ENCODE peak calls at places on chromosomes 12 and 14, in ten cellular contexts. Z, A, N, I, L, U, Q, C, B and F are unnamed samples.

GRCh38 chr12:121296618-121297476 is at the start of gene CAMKK2:
- DNase-seq in I (peak), L (peak), B (no peak), Q (peak), A (peak), N (peak), C (peak), Z (peak), U (peak), F (no peak)

GRCh38 chr12:65703176-65703575 is 121.1 kb upstream of the HMGA2 start:
- DNase-seq in L (no peak), A (no peak), U (no peak), C (no peak), B (no peak), Z (no peak), Q (no peak), N (no peak), I (no peak), F (no peak)

GRCh38 chr14:54976316-54976715 is 50.6 kb downstream of the WDHD1 start:
- DNase-seq in U (no peak), C (no peak), A (no peak), I (no peak), L (no peak), Z (peak), B (no peak), N (no peak), Q (no peak), F (peak)

GRCh38 chr12:57637364-57637763 is 4.4 kb upstream of the B4GALNT1 start:
- DNase-seq in Z (no peak), I (no peak), C (no peak), Q (no peak), L (peak), A (no peak), N (no peak), B (no peak), U (no peak), F (no peak)

GRCh38 chr12:68557011-68557715 is 53.5 kb upstream of the RAP1B start:
- DNase-seq in I (no peak), C (no peak), B (no peak), Q (no peak), U (no peak), L (no peak), A (no peak), N (no peak), Z (peak), F (peak)

GRCh38 chr12:116885496-116885895 is 4.3 kb upstream of the HRK start:
- DNase-seq in Z (no peak), U (no peak), A (no peak), B (no peak), C (no peak), I (no peak), Q (no peak), N (no peak), L (no peak), F (no peak)

GRCh38 chr12:131381716-131382430 is 329.0 kb upstream of the SFSWAP start:
- DNase-seq in B (no peak), C (no peak), Q (no peak), A (no peak), U (no peak), Z (no peak), N (peak), L (no peak), I (no peak), F (no peak)

GRCh38 chr14:88853129-88853528 is 28.7 kb downstream of the TTC8 start:
- DNase-seq in A (no peak), I (no peak), B (no peak), Q (no peak), Z (no peak), C (no peak), U (no peak), L (no peak), N (no peak), F (no peak)

GRCh38 chr14:40269436-40269835 is 837.2 kb upstream of the FBXO33 start:
- DNase-seq in A (no peak), Q (no peak), U (no peak), B (no peak), I (no peak), Z (no peak), C (no peak), L (no peak), N (no peak), F (no peak)

GRCh38 chr12:67701121-67701520 is 52.6 kb downstream of the DYRK2 start:
- DNase-seq in U (no peak), N (no peak), L (no peak), B (no peak), I (no peak), Q (no peak), A (no peak), Z (no peak), C (no peak), F (no peak)

GRCh38 chr14:74502236-74503019 is 8.9 kb downstream of the ISCA2 start:
- DNase-seq in I (peak), Q (peak), U (no peak), Z (peak), A (peak), N (peak), C (no peak), B (no peak), L (peak), F (no peak)

GRCh38 chr14:74302160-74302628 is 540 bp downstream of the ABCD4 start:
- DNase-seq in B (no peak), I (peak), A (no peak), N (no peak), Q (no peak), L (peak), C (no peak), U (no peak), Z (peak), F (peak)

GRCh38 chr14:55537782-55538181 is 42.2 kb upstream of the KTN1 start:
- DNase-seq in Q (no peak), U (no peak), N (no peak), L (no peak), A (no peak), C (no peak), Z (no peak), B (no peak), I (no peak), F (no peak)

GRCh38 chr12:11584213-11584855 is 65.1 kb upstream of the ETV6 start:
- DNase-seq in N (no peak), B (no peak), U (peak), Q (no peak), A (no peak), C (no peak), Z (no peak), I (no peak), L (no peak), F (no peak)

GRCh38 chr12:124208469-124208868 is 86.4 kb upstream of the RFLNA start:
- DNase-seq in I (no peak), U (no peak), N (no peak), A (no peak), L (no peak), Z (no peak), B (no peak), Q (no peak), C (no peak), F (no peak)

GRCh38 chr14:30994681-30995620 is 30.5 kb upstream of the AP4S1 start:
- DNase-seq in C (no peak), A (no peak), L (no peak), U (no peak), I (no peak), Z (peak), N (no peak), B (no peak), Q (no peak), F (no peak)

GRCh38 chr14:73717998-73718741 is 4.0 kb upstream of the PNMA1 start:
- DNase-seq in I (no peak), N (peak), L (no peak), A (no peak), U (no peak), C (no peak), Q (peak), B (no peak), Z (peak), F (no peak)

GRCh38 chr12:119592232-119592631 is 1.3 kb upstream of the TMEM233 start:
- DNase-seq in Q (no peak), L (peak), C (no peak), B (no peak), Z (no peak), N (no peak), I (no peak), U (no peak), A (no peak), F (no peak)

GRCh38 chr14:105333020-105333490 is 18.5 kb downstream of the PACS2 start:
- DNase-seq in C (no peak), Q (no peak), I (no peak), U (peak), N (no peak), L (no peak), Z (no peak), B (no peak), A (peak), F (no peak)

GRCh38 chr12:82838827-82839226 is 152.1 kb downstream of the TMTC2 start:
- DNase-seq in B (no peak), U (no peak), Q (no peak), I (no peak), C (no peak), L (no peak), A (no peak), N (no peak), Z (no peak), F (no peak)

GRCh38 chr12:27688671-27689070 is 7.6 kb upstream of the REP15 start:
- DNase-seq in Z (no peak), I (no peak), C (no peak), A (no peak), Q (no peak), L (no peak), B (no peak), N (no peak), U (no peak), F (no peak)

GRCh38 chr12:16384732-16385131 is 37.3 kb downstream of the MGST1 start:
- DNase-seq in B (no peak), N (no peak), I (no peak), Q (no peak), C (no peak), Z (no peak), L (no peak), A (no peak), U (no peak), F (no peak)

GRCh38 chr12:116642101-116642500 is 82.9 kb downstream of the MAP1LC3B2 start:
- DNase-seq in A (no peak), Q (no peak), C (no peak), Z (no peak), L (no peak), U (no peak), B (no peak), N (no peak), I (no peak), F (no peak)

GRCh38 chr14:68504861-68505260 is 288.0 kb downstream of the ZFP36L1 start:
- DNase-seq in B (no peak), I (no peak), N (no peak), L (no peak), U (no peak), A (no peak), C (no peak), Q (no peak), Z (no peak), F (no peak)

GRCh38 chr12:132533584-132533958 is 43.6 kb downstream of the FBRSL1 start:
- DNase-seq in N (no peak), Q (no peak), I (no peak), C (no peak), A (no peak), L (no peak), U (no peak), B (no peak), Z (no peak), F (no peak)

GRCh38 chr12:112513496-112513895 is 94.7 kb downstream of the PTPN11 start:
- DNase-seq in B (no peak), N (no peak), I (no peak), A (no peak), U (no peak), Q (no peak), C (no peak), L (no peak), Z (no peak), F (no peak)

GRCh38 chr12:65656904-65657351 is 167.4 kb upstream of the HMGA2 start:
- DNase-seq in B (no peak), N (no peak), U (no peak), I (no peak), Z (peak), C (no peak), Q (no peak), L (no peak), A (no peak), F (peak)

GRCh38 chr12:106732890-106733289 is 41.6 kb upstream of the RIC8B start:
- DNase-seq in A (no peak), B (no peak), L (no peak), Z (no peak), I (no peak), Q (no peak), C (no peak), U (no peak), N (no peak), F (no peak)

GRCh38 chr12:57834086-57834876 is 12.2 kb downstream of the CTDSP2 start:
- DNase-seq in I (peak), Q (no peak), N (no peak), U (no peak), B (no peak), A (no peak), L (no peak), C (no peak), Z (no peak), F (no peak)

GRCh38 chr14:68779761-68780323 is 13.0 kb downstream of the ZFP36L1 start:
- DNase-seq in U (peak), I (no peak), L (no peak), Q (no peak), N (no peak), Z (peak), A (no peak), B (no peak), C (peak), F (peak)

GRCh38 chr12:1761857-1762256 is 58.5 kb upstream of the LRTM2 start:
- DNase-seq in L (no peak), C (no peak), N (no peak), B (no peak), I (no peak), Z (no peak), Q (no peak), U (no peak), A (no peak), F (no peak)

GRCh38 chr12:1760566-1761382 is 59.6 kb upstream of the LRTM2 start:
- DNase-seq in Z (peak), L (no peak), A (no peak), B (no peak), Q (no peak), N (no peak), I (no peak), U (no peak), C (no peak), F (no peak)

GRCh38 chr12:1758887-1759286 is 61.5 kb upstream of the LRTM2 start:
- DNase-seq in C (no peak), I (no peak), B (no peak), N (no peak), L (no peak), Z (peak), Q (no peak), A (no peak), U (no peak), F (peak)
- TF ChIP-seq CTCF in C (no peak), I (no peak), B (no peak), N (no peak), L (no peak), Z (no peak), Q (no peak), A (no peak), U (no peak), F (no peak)

GRCh38 chr12:6770600-6770999 is 1.7 kb upstream of the LAG3 start:
- DNase-seq in L (no peak), I (no peak), Q (no peak), Z (no peak), C (no peak), N (no peak), B (no peak), U (no peak), A (no peak), F (no peak)
- TF ChIP-seq CTCF in L (no peak), I (no peak), Q (no peak), Z (no peak), C (no peak), N (no peak), B (no peak), U (no peak), A (no peak), F (no peak)

DNA sequence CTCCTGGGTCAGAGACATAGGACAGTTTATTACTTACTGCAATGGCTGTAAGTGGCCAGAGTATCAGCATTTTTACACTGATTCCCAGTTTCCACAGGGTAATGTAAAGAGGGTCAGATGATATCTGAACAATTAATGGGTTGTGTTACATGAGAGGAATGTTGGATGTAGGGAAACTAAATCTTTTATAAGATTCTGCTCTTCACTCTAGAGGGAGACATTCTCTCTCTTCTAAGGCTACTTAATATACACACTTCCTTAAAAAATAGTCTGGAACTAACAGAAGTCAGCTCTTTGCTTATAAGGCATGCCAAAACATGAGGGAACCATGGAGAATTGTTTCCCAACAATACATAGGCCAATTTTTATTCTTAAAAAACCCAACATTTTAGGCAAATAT is 389.8 kb downstream of the ETNK1 start:
- DNase-seq in Z (peak), L (no peak), U (no peak), N (no peak), A (no peak), I (no peak), C (no peak), B (no peak), Q (no peak), F (no peak)
- TF ChIP-seq CTCF in Z (no peak), L (no peak), U (no peak), N (no peak), A (no peak), I (no peak), C (no peak), B (no peak), Q (no peak), F (peak)

GRCh38 chr14:103541494-103541943 is 12.5 kb downstream of the TRMT61A start:
- DNase-seq in U (no peak), C (no peak), L (no peak), A (no peak), Z (no peak), B (no peak), N (no peak), I (no peak), Q (no peak), F (no peak)

GRCh38 chr14:103542545-103543088 is 13.6 kb downstream of the TRMT61A start:
- DNase-seq in U (no peak), Z (no peak), C (peak), A (no peak), Q (peak), B (no peak), N (peak), I (no peak), L (no peak), F (no peak)

GRCh38 chr14:103540816-103541493 is 12.0 kb downstream of the TRMT61A start:
- DNase-seq in L (no peak), A (no peak), Z (no peak), Q (peak), N (no peak), C (no peak), I (no peak), B (no peak), U (no peak), F (no peak)

GRCh38 chr14:103543140-103543539 is 14.1 kb downstream of the TRMT61A start:
- DNase-seq in I (no peak), C (no peak), L (no peak), Q (no peak), B (no peak), A (no peak), U (no peak), Z (no peak), N (no peak), F (no peak)

DNA sequence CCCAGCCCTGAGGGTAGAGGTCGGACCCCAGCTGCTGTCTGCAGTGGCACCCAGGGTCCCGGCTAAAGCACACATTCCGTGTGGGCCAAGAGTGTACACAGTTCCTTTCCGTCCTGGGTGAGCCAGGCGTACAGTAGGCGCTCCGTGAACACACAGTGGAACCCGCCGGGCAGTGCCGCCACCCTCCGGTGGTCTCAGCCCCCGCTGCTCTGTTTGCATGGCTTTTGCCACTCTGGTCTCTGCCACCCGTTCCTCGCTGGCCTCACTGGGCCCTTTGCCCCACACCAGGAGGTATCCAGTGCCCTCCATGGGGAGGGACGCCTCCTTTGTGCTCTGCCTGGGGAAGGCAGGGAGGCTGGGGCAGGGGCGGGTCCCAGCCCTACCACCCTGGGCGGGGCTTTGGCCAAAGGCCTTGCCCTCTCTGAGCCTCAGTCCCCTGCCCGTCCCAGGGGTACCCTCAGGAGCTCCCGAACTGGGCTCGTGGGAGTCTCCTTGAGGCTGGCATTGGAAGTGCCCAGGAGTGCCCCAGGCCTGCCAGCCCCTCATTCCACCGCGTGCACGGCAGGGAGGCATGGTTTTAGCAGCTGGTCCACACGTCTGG is 13.0 kb downstream of the TRMT61A start:
- DNase-seq in I (no peak), U (no peak), A (no peak), L (no peak), Z (no peak), N (no peak), C (no peak), B (no peak), Q (peak), F (no peak)
- TF ChIP-seq CTCF in I (no peak), U (no peak), A (no peak), L (no peak), Z (no peak), N (no peak), C (no peak), B (no peak), Q (peak), F (peak)

DNA sequence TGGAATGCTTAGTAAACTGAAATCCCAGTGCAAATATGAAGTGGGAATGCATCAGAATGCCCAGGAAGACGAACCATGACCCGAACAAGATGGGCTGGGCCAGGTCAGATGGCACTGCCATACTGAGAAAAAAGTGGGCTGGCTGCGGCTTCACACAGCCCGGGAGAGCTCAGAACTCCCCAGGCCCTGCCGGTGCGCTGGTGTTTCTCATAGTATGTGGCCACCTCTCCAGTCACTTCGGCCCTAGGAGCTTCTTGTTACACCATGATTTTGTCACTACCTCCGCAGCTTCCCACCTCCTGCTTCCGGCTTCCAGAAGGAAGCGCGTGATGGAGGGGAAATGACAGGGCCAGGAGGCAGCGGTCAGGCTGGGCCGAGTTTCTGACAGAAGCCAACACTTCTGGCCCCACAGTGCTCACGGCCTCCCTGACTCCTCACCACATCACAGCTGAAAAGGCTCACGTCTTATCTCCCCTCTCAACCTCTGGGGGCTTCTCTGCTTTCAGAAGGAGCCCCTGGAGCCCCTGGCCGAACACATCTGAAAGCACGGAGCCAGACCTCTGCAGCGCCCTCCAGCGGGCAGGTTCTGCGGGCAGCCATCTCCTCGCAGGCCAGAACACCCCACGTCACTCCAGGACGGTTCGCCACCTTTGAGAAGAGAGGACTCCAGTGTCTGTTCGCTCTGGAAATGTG is 30.7 kb downstream of the DAD1 start:
- DNase-seq in C (no peak), N (peak), Z (no peak), Q (peak), I (no peak), U (no peak), A (no peak), L (peak), B (no peak), F (no peak)
- TF ChIP-seq CTCF in C (no peak), N (peak), Z (peak), Q (no peak), I (no peak), U (no peak), A (no peak), L (peak), B (no peak), F (peak)

GRCh38 chr12:49684310-49684854 is 22.8 kb downstream of the FMNL3 start:
- DNase-seq in U (no peak), I (no peak), C (no peak), Q (no peak), Z (no peak), B (no peak), A (no peak), L (no peak), N (no peak), F (no peak)

GRCh38 chr12:49683604-49684309 is 23.4 kb downstream of the FMNL3 start:
- DNase-seq in B (no peak), C (no peak), U (no peak), A (no peak), Q (no peak), L (no peak), I (no peak), N (no peak), Z (no peak), F (no peak)

GRCh38 chr12:49689785-49690184 is 17.4 kb downstream of the FMNL3 start:
- DNase-seq in I (no peak), U (no peak), N (no peak), B (no peak), L (no peak), Z (no peak), A (no peak), C (no peak), Q (no peak), F (no peak)

GRCh38 chr12:49689236-49689635 is 18.0 kb downstream of the FMNL3 start:
- DNase-seq in B (no peak), A (no peak), Q (no peak), L (no peak), C (no peak), I (peak), Z (no peak), N (no peak), U (no peak), F (no peak)

GRCh38 chr12:49687941-49688340 is 19.3 kb downstream of the FMNL3 start:
- DNase-seq in B (no peak), Q (no peak), C (no peak), Z (no peak), N (no peak), L (no peak), U (no peak), A (no peak), I (no peak), F (no peak)
- TF ChIP-seq CTCF in B (no peak), Q (no peak), C (no peak), Z (no peak), N (no peak), L (peak), U (no peak), A (no peak), I (no peak), F (no peak)